ENCODE peak calls at places on chromosomes 6 and 20, in eight cellular contexts. W is activated CD8-positive, alpha-beta T cell treated with anti-CD3 and anti-CD28 coated beads for 36 hours; O is foreskin keratinocyte; X is T-helper 17 cell; Z is SK-N-SH treated with all-trans-retinoic acid at 6 μM for 48 hours; C is naive thymus-derived CD4-positive, alpha-beta T cell; P is effector memory CD8-positive, alpha-beta T cell; F is central memory CD8-positive, alpha-beta T cell. T is an unnamed sample.

GRCh38 chr6:2221724-2222274 is 23.6 kb downstream of the GMDS start:
- ATAC-seq in W (peak; percentile 49), O (no peak), X (no peak), Z (no peak), C (peak; percentile 29), P (peak; percentile 40), F (no peak), T (no peak)

GRCh38 chr6:77037439-77037838 is 425.9 kb downstream of the HTR1B start:
- ATAC-seq in W (no peak), O (peak; percentile 54), X (no peak), Z (no peak), C (no peak), P (no peak), F (no peak), T (no peak)

GRCh38 chr6:31114970-31115849 is 610 bp downstream of the PSORS1C1 start:
- ATAC-seq in W (no peak), O (peak; percentile 66), X (peak; percentile 48), Z (peak; percentile 89), C (no peak), P (no peak), F (peak; percentile 40), T (no peak)

GRCh38 chr20:2387180-2387577 is 6.5 kb downstream of the TGM6 start:
- ATAC-seq in W (peak; percentile 94), O (peak; percentile 43), X (peak; percentile 61), Z (peak; percentile 52), C (peak; percentile 57), P (peak; percentile 60), F (peak; percentile 68), T (peak; percentile 35)

GRCh38 chr6:31907158-31907813 is 5.4 kb upstream of the ZBTB12 start:
- ATAC-seq in W (peak; percentile 35), O (no peak), X (no peak), Z (no peak), C (no peak), P (no peak), F (no peak), T (no peak)

GRCh38 chr6:2021713-2022125 is 223.7 kb downstream of the GMDS start:
- ATAC-seq in W (no peak), O (peak; percentile 63), X (no peak), Z (peak; percentile 64), C (no peak), P (no peak), F (no peak), T (peak; percentile 98)

GRCh38 chr20:8964944-8965562 is 103.8 kb upstream of the PLCB4 start:
- ATAC-seq in W (no peak), O (no peak), X (no peak), Z (no peak), C (no peak), P (no peak), F (no peak), T (no peak)

GRCh38 chr6:127539292-127539691 is 20.2 kb upstream of the MTCL3 start:
- ATAC-seq in W (peak; percentile 76), O (peak; percentile 55), X (peak; percentile 68), Z (peak; percentile 83), C (peak; percentile 65), P (peak; percentile 56), F (peak; percentile 28), T (no peak)

GRCh38 chr20:59153832-59154231 is 9.8 kb upstream of the ZNF831 start:
- ATAC-seq in W (peak; percentile 15), O (no peak), X (no peak), Z (no peak), C (no peak), P (no peak), F (no peak), T (no peak)

GRCh38 chr6:132719736-132720448 is 6.0 kb upstream of the VNN1 start:
- ATAC-seq in W (no peak), O (no peak), X (no peak), Z (no peak), C (no peak), P (no peak), F (no peak), T (no peak)

GRCh38 chr6:154257074-154257473 is 99.5 kb downstream of the IPCEF1 start:
- ATAC-seq in W (no peak), O (no peak), X (no peak), Z (no peak), C (peak; percentile 74), P (no peak), F (no peak), T (peak; percentile 37)

GRCh38 chr6:100889351-100889750 is 8.2 kb upstream of the ASCC3 start:
- ATAC-seq in W (no peak), O (no peak), X (no peak), Z (no peak), C (peak; percentile 10), P (no peak), F (no peak), T (no peak)

GRCh38 chr6:111450087-111450486 is 32.9 kb downstream of the REV3L start:
- ATAC-seq in W (no peak), O (no peak), X (no peak), Z (no peak), C (no peak), P (no peak), F (no peak), T (no peak)

GRCh38 chr6:19845271-19846046 is 8.3 kb downstream of the ID4 start:
- ATAC-seq in W (no peak), O (no peak), X (no peak), Z (no peak), C (no peak), P (no peak), F (no peak), T (peak; percentile 57)

GRCh38 chr6:95087394-95088097 is 489.8 kb upstream of the MANEA start:
- ATAC-seq in W (no peak), O (peak; percentile 99), X (no peak), Z (peak; percentile 79), C (no peak), P (no peak), F (no peak), T (no peak)

GRCh38 chr6:90086517-90086916 is 192.2 kb downstream of the GJA10 start:
- ATAC-seq in W (no peak), O (peak; percentile 88), X (no peak), Z (peak; percentile 66), C (no peak), P (no peak), F (no peak), T (peak; percentile 83)

GRCh38 chr6:137849709-137850093 is 17.4 kb upstream of the TNFAIP3 start:
- ATAC-seq in W (peak; percentile 74), O (no peak), X (no peak), Z (no peak), C (no peak), P (no peak), F (peak; percentile 6), T (no peak)

GRCh38 chr6:74356385-74356784 is 660.4 kb downstream of the CD109 start:
- ATAC-seq in W (no peak), O (peak; percentile 77), X (no peak), Z (no peak), C (no peak), P (no peak), F (no peak), T (no peak)

GRCh38 chr6:13273931-13274706 is 54.2 kb downstream of the TBC1D7 start:
- ATAC-seq in W (peak; percentile 92), O (no peak), X (peak; percentile 94), Z (no peak), C (peak; percentile 80), P (peak; percentile 97), F (peak; percentile 90), T (no peak)

GRCh38 chr6:91580635-91581034 is 993.8 kb upstream of the MAP3K7 start:
- ATAC-seq in W (no peak), O (peak; percentile 68), X (no peak), Z (no peak), C (no peak), P (no peak), F (no peak), T (no peak)

GRCh38 chr20:13741879-13742278 is 42.8 kb downstream of the ESF1 start:
- ATAC-seq in W (peak; percentile 34), O (no peak), X (no peak), Z (no peak), C (no peak), P (no peak), F (no peak), T (no peak)

GRCh38 chr6:136779682-136780081 is 12.6 kb downstream of the MAP3K5 start:
- ATAC-seq in W (no peak), O (no peak), X (no peak), Z (no peak), C (no peak), P (no peak), F (no peak), T (no peak)